ENCODE peak calls at places on chromosomes 4 and X, in six cellular contexts. One of them, this sample, is unnamed.

GRCh38 chr4:140744421-140744820 is 11.8 kb downstream of the TBC1D9 start:
- DNase-seq in ascending aorta: no peak
- DNase-seq in breast epithelium: no peak
- DNase-seq in GM23338: no peak
- DNase-seq in esophagus squamous epithelium: no peak
- DNase-seq in fibroblast of lung: no peak
- DNase-seq in this sample: no peak

GRCh38 chrX:84336646-84337045 is 148.6 kb upstream of the RPS6KA6 start:
- DNase-seq in esophagus squamous epithelium: no peak
- DNase-seq in GM23338: no peak
- DNase-seq in breast epithelium: no peak
- DNase-seq in fibroblast of lung: peak
- DNase-seq in ascending aorta: no peak
- DNase-seq in this sample: no peak

GRCh38 chr4:777520-778262 is 48.2 kb downstream of the CPLX1 start:
- DNase-seq in esophagus squamous epithelium: no peak
- DNase-seq in GM23338: no peak
- DNase-seq in breast epithelium: no peak
- DNase-seq in fibroblast of lung: no peak
- DNase-seq in ascending aorta: no peak
- DNase-seq in this sample: no peak

GRCh38 chr4:88630756-88631155 is 38.5 kb downstream of the HERC3 start:
- DNase-seq in fibroblast of lung: peak
- DNase-seq in esophagus squamous epithelium: no peak
- DNase-seq in breast epithelium: no peak
- DNase-seq in ascending aorta: no peak
- DNase-seq in GM23338: no peak
- DNase-seq in this sample: peak

GRCh38 chr4:23717528-23718248 is 172.2 kb downstream of the PPARGC1A start:
- DNase-seq in esophagus squamous epithelium: no peak
- DNase-seq in breast epithelium: no peak
- DNase-seq in ascending aorta: no peak
- DNase-seq in GM23338: peak
- DNase-seq in fibroblast of lung: peak
- DNase-seq in this sample: peak

GRCh38 chrX:140432328-140433025 is 72.4 kb downstream of the SOX3 start:
- DNase-seq in GM23338: no peak
- DNase-seq in ascending aorta: no peak
- DNase-seq in fibroblast of lung: peak
- DNase-seq in breast epithelium: no peak
- DNase-seq in esophagus squamous epithelium: no peak
- DNase-seq in this sample: no peak

GRCh38 chrX:5113128-5113527 is 1115.5 kb downstream of the NLGN4X start:
- DNase-seq in esophagus squamous epithelium: no peak
- DNase-seq in GM23338: peak
- DNase-seq in breast epithelium: no peak
- DNase-seq in ascending aorta: no peak
- DNase-seq in fibroblast of lung: peak
- DNase-seq in this sample: no peak

GRCh38 chr4:74440356-74440755 is 4.6 kb upstream of the AREG start:
- DNase-seq in fibroblast of lung: no peak
- DNase-seq in esophagus squamous epithelium: no peak
- DNase-seq in ascending aorta: no peak
- DNase-seq in GM23338: no peak
- DNase-seq in breast epithelium: no peak
- DNase-seq in this sample: no peak

GRCh38 chr4:14920759-14921313 is 81.4 kb upstream of the CPEB2 start:
- DNase-seq in ascending aorta: no peak
- DNase-seq in fibroblast of lung: no peak
- DNase-seq in esophagus squamous epithelium: no peak
- DNase-seq in GM23338: no peak
- DNase-seq in breast epithelium: no peak
- DNase-seq in this sample: no peak

GRCh38 chr4:38449506-38450174 is 214.4 kb upstream of the KLF3 start:
- DNase-seq in breast epithelium: no peak
- DNase-seq in fibroblast of lung: peak
- DNase-seq in esophagus squamous epithelium: no peak
- DNase-seq in GM23338: peak
- DNase-seq in ascending aorta: no peak
- DNase-seq in this sample: no peak

GRCh38 chrX:27008486-27008885 is 454.7 kb downstream of the PPP4R3C start:
- DNase-seq in esophagus squamous epithelium: no peak
- DNase-seq in GM23338: no peak
- DNase-seq in ascending aorta: no peak
- DNase-seq in fibroblast of lung: no peak
- DNase-seq in breast epithelium: no peak
- DNase-seq in this sample: no peak

GRCh38 chr4:88528861-88529260 is 5.3 kb upstream of the PYURF start:
- DNase-seq in esophagus squamous epithelium: no peak
- DNase-seq in GM23338: no peak
- DNase-seq in fibroblast of lung: no peak
- DNase-seq in ascending aorta: no peak
- DNase-seq in breast epithelium: no peak
- DNase-seq in this sample: no peak

GRCh38 chr4:147029296-147029695 is 83.6 kb upstream of the TTC29 start:
- DNase-seq in fibroblast of lung: no peak
- DNase-seq in ascending aorta: no peak
- DNase-seq in GM23338: no peak
- DNase-seq in esophagus squamous epithelium: no peak
- DNase-seq in breast epithelium: no peak
- DNase-seq in this sample: no peak

GRCh38 chr4:39698424-39699009 is 581 bp downstream of the UBE2K start:
- DNase-seq in GM23338: peak
- DNase-seq in ascending aorta: no peak
- DNase-seq in fibroblast of lung: peak
- DNase-seq in esophagus squamous epithelium: no peak
- DNase-seq in breast epithelium: peak
- DNase-seq in this sample: no peak

GRCh38 chrX:123818243-123818642 is 41.6 kb upstream of the XIAP start:
- DNase-seq in GM23338: no peak
- DNase-seq in ascending aorta: no peak
- DNase-seq in breast epithelium: no peak
- DNase-seq in fibroblast of lung: peak
- DNase-seq in esophagus squamous epithelium: no peak
- DNase-seq in this sample: peak

GRCh38 chr4:168483786-168484185 is 3.5 kb upstream of the DDX60L start:
- DNase-seq in fibroblast of lung: peak
- DNase-seq in GM23338: no peak
- DNase-seq in esophagus squamous epithelium: no peak
- DNase-seq in breast epithelium: no peak
- DNase-seq in ascending aorta: no peak
- DNase-seq in this sample: no peak

GRCh38 chrX:135536883-135537282 is 16.4 kb downstream of the INTS6L start:
- DNase-seq in fibroblast of lung: no peak
- DNase-seq in esophagus squamous epithelium: no peak
- DNase-seq in breast epithelium: no peak
- DNase-seq in ascending aorta: no peak
- DNase-seq in GM23338: no peak
- DNase-seq in this sample: no peak

GRCh38 chrX:45807572-45808425 is 607.1 kb upstream of the DIPK2B start:
- DNase-seq in fibroblast of lung: peak
- DNase-seq in GM23338: peak
- DNase-seq in ascending aorta: no peak
- DNase-seq in esophagus squamous epithelium: no peak
- DNase-seq in breast epithelium: no peak
- DNase-seq in this sample: peak

GRCh38 chr4:186644737-186645261 is 78.9 kb downstream of the FAT1 start:
- DNase-seq in esophagus squamous epithelium: no peak
- DNase-seq in GM23338: no peak
- DNase-seq in breast epithelium: no peak
- DNase-seq in fibroblast of lung: peak
- DNase-seq in ascending aorta: no peak
- DNase-seq in this sample: no peak

GRCh38 chrX:46140272-46140671 is 404.9 kb downstream of the ZNF674 start:
- DNase-seq in fibroblast of lung: peak
- DNase-seq in breast epithelium: no peak
- DNase-seq in esophagus squamous epithelium: no peak
- DNase-seq in GM23338: no peak
- DNase-seq in ascending aorta: no peak
- DNase-seq in this sample: no peak

GRCh38 chrX:45850775-45851433 is 650.2 kb upstream of the DIPK2B start:
- DNase-seq in GM23338: peak
- DNase-seq in esophagus squamous epithelium: no peak
- DNase-seq in breast epithelium: no peak
- DNase-seq in fibroblast of lung: peak
- DNase-seq in ascending aorta: no peak
- DNase-seq in this sample: peak

GRCh38 chr4:88335092-88335665 is 43.5 kb upstream of the HERC6 start:
- DNase-seq in ascending aorta: no peak
- DNase-seq in fibroblast of lung: peak
- DNase-seq in esophagus squamous epithelium: no peak
- DNase-seq in breast epithelium: no peak
- DNase-seq in GM23338: peak
- DNase-seq in this sample: peak

GRCh38 chrX:76893930-76894329 is 466.4 kb downstream of the MAGEE1 start:
- DNase-seq in breast epithelium: no peak
- DNase-seq in fibroblast of lung: no peak
- DNase-seq in ascending aorta: no peak
- DNase-seq in esophagus squamous epithelium: no peak
- DNase-seq in GM23338: no peak
- DNase-seq in this sample: no peak

GRCh38 chr4:120771907-120772306 is 150.6 kb downstream of the PRDM5 start:
- DNase-seq in GM23338: peak
- DNase-seq in breast epithelium: no peak
- DNase-seq in ascending aorta: no peak
- DNase-seq in fibroblast of lung: no peak
- DNase-seq in esophagus squamous epithelium: no peak
- DNase-seq in this sample: no peak

GRCh38 chr4:127604949-127605709 is 27.6 kb upstream of the INTU start:
- DNase-seq in fibroblast of lung: peak
- DNase-seq in GM23338: peak
- DNase-seq in breast epithelium: no peak
- DNase-seq in esophagus squamous epithelium: no peak
- DNase-seq in ascending aorta: no peak
- DNase-seq in this sample: no peak

GRCh38 chrX:107730991-107731766 is 44.4 kb downstream of the TSC22D3 start:
- DNase-seq in breast epithelium: no peak
- DNase-seq in GM23338: no peak
- DNase-seq in fibroblast of lung: peak
- DNase-seq in esophagus squamous epithelium: no peak
- DNase-seq in ascending aorta: no peak
- DNase-seq in this sample: no peak

GRCh38 chr4:92461732-92462131 is 158.0 kb downstream of the GRID2 start:
- DNase-seq in fibroblast of lung: no peak
- DNase-seq in ascending aorta: no peak
- DNase-seq in GM23338: no peak
- DNase-seq in esophagus squamous epithelium: no peak
- DNase-seq in breast epithelium: no peak
- DNase-seq in this sample: no peak

GRCh38 chrX:154378059-154378798 is 866 bp upstream of the EMD start:
- DNase-seq in ascending aorta: no peak
- DNase-seq in esophagus squamous epithelium: no peak
- DNase-seq in GM23338: peak
- DNase-seq in breast epithelium: no peak
- DNase-seq in fibroblast of lung: no peak
- DNase-seq in this sample: no peak

DNA sequence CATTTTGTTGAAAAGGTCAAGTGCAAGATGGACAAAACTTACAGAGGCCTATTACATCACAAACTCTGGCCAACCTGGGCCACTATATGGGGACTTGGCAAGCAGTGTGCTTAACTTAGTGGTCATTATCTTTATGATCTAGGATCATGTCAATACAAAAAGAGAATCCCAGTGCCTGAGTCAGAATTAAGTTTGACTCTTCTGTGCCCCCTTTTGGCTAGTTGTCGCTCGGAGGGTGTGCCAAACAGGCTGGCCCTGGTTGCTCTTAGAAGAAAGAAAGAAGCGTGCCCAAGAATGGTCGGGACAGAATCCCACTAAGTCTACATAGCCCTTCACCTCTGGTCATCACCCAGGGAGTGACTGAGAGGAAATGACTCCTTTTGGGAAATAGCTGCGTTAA is 100.1 kb downstream of the EIF4E start:
- DNase-seq in ascending aorta: no peak
- DNase-seq in esophagus squamous epithelium: no peak
- DNase-seq in breast epithelium: no peak
- DNase-seq in fibroblast of lung: peak
- DNase-seq in GM23338: peak
- DNase-seq in this sample: no peak
- TF ChIP-seq CTCF in ascending aorta: no peak
- TF ChIP-seq CTCF in esophagus squamous epithelium: no peak
- TF ChIP-seq CTCF in breast epithelium: no peak
- TF ChIP-seq CTCF in fibroblast of lung: no peak
- TF ChIP-seq CTCF in GM23338: peak
- TF ChIP-seq CTCF in this sample: peak

GRCh38 chrX:104565791-104566687 is at the start of gene IL1RAPL2:
- DNase-seq in ascending aorta: no peak
- DNase-seq in fibroblast of lung: peak
- DNase-seq in breast epithelium: peak
- DNase-seq in GM23338: peak
- DNase-seq in esophagus squamous epithelium: no peak
- DNase-seq in this sample: no peak
- H3K4me3 ChIP-seq in ascending aorta: no peak
- H3K4me3 ChIP-seq in fibroblast of lung: no peak
- H3K4me3 ChIP-seq in breast epithelium: peak
- H3K4me3 ChIP-seq in GM23338: peak
- H3K4me3 ChIP-seq in esophagus squamous epithelium: no peak
- H3K4me3 ChIP-seq in this sample: no peak

GRCh38 chr4:165013691-165014090 is 18.1 kb upstream of the TRIM60 start:
- DNase-seq in ascending aorta: no peak
- DNase-seq in esophagus squamous epithelium: no peak
- DNase-seq in GM23338: no peak
- DNase-seq in breast epithelium: no peak
- DNase-seq in fibroblast of lung: no peak
- DNase-seq in this sample: no peak

GRCh38 chr4:165010991-165011390 is 20.8 kb upstream of the TRIM60 start:
- DNase-seq in GM23338: no peak
- DNase-seq in breast epithelium: no peak
- DNase-seq in fibroblast of lung: no peak
- DNase-seq in esophagus squamous epithelium: no peak
- DNase-seq in ascending aorta: no peak
- DNase-seq in this sample: no peak

GRCh38 chr4:165011403-165011802 is 20.4 kb upstream of the TRIM60 start:
- DNase-seq in esophagus squamous epithelium: no peak
- DNase-seq in GM23338: no peak
- DNase-seq in breast epithelium: no peak
- DNase-seq in ascending aorta: no peak
- DNase-seq in fibroblast of lung: no peak
- DNase-seq in this sample: no peak

DNA sequence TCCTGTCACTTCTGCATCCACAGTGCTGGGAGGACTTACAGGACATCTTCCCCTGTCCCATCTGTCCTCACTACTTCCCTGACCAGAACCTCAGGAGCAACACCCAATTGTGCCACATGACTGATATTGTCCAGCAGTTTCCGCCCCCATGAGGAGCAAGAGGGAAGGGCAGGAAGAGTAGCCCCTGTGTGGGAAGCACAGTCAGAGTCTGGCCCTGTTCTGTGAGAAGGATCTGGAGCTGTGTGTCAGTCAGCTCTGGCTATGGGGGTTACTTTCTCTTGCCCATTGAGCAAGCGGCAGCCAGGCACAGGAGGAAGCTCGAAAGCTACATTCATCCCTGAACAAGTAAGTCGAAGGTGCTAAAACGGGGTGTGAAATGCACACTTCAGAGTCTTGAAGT is 14.8 kb upstream of the TRIM60 start:
- DNase-seq in GM23338: peak
- DNase-seq in ascending aorta: no peak
- DNase-seq in breast epithelium: no peak
- DNase-seq in esophagus squamous epithelium: no peak
- DNase-seq in fibroblast of lung: no peak
- DNase-seq in this sample: no peak
- TF ChIP-seq CTCF in GM23338: peak
- TF ChIP-seq CTCF in ascending aorta: no peak
- TF ChIP-seq CTCF in breast epithelium: no peak
- TF ChIP-seq CTCF in esophagus squamous epithelium: no peak
- TF ChIP-seq CTCF in fibroblast of lung: no peak
- TF ChIP-seq CTCF in this sample: peak

GRCh38 chr4:82381235-82381634 is 7.4 kb upstream of the HNRNPD start:
- DNase-seq in GM23338: no peak
- DNase-seq in esophagus squamous epithelium: no peak
- DNase-seq in ascending aorta: no peak
- DNase-seq in breast epithelium: no peak
- DNase-seq in fibroblast of lung: no peak
- DNase-seq in this sample: no peak
- H3K4me3 ChIP-seq in GM23338: no peak
- H3K4me3 ChIP-seq in esophagus squamous epithelium: no peak
- H3K4me3 ChIP-seq in ascending aorta: no peak
- H3K4me3 ChIP-seq in breast epithelium: no peak
- H3K4me3 ChIP-seq in fibroblast of lung: no peak
- H3K4me3 ChIP-seq in this sample: no peak

This sample was measured in brain microvascular endothelial cell.